ENCODE peak calls at places on chromosomes 5 and 9, in seven cellular contexts. W, G, K, O, P, Y and H are unnamed samples. For H3K36me3 and H3K4me1, the result is how much of the 10 kb centered on the place peaks cover.

GRCh38 chr5:9861664-9862256 is 231.6 kb upstream of the TAS2R1 start:
- DNase-seq in O (no peak), W (no peak), P (no peak), K (no peak), Y (no peak), G (no peak), H (no peak)

GRCh38 chr5:123785160-123786001 is 273.4 kb downstream of the CSNK1G3 start:
- DNase-seq in Y (no peak), O (no peak), W (no peak), K (no peak), G (peak), P (no peak), H (no peak)

GRCh38 chr9:131275332-131276106 is 791 bp downstream of the FAM78A start:
- DNase-seq in W (peak), G (no peak), P (no peak), K (no peak), Y (no peak), O (no peak), H (no peak)

GRCh38 chr9:110536802-110537201 is 42.7 kb downstream of the SVEP1 start:
- DNase-seq in O (no peak), Y (no peak), K (no peak), W (no peak), P (no peak), G (no peak), H (no peak)

GRCh38 chr9:78677326-78677725 is 380.4 kb downstream of the PSAT1 start:
- DNase-seq in O (no peak), K (no peak), P (no peak), W (no peak), G (no peak), Y (no peak), H (no peak)

GRCh38 chr9:135138078-135138855 is 50.8 kb downstream of the OLFM1 start:
- DNase-seq in P (no peak), K (no peak), Y (no peak), W (no peak), O (no peak), G (no peak), H (no peak)

GRCh38 chr5:124997186-124997893 is 250.9 kb upstream of the ZNF608 start:
- DNase-seq in P (no peak), W (no peak), K (no peak), Y (no peak), G (no peak), O (no peak), H (no peak)

GRCh38 chr9:91882628-91883027 is 67.4 kb downstream of the ROR2 start:
- DNase-seq in P (no peak), O (no peak), K (no peak), Y (no peak), W (no peak), G (no peak), H (no peak)

GRCh38 chr5:163135849-163136248 is 301.5 kb upstream of the CCNG1 start:
- DNase-seq in P (no peak), Y (no peak), W (no peak), O (no peak), G (no peak), K (no peak), H (no peak)

GRCh38 chr5:134240421-134240962 is 14.6 kb upstream of the PPP2CA start:
- DNase-seq in K (no peak), O (no peak), G (peak), W (no peak), P (no peak), Y (no peak), H (no peak)

GRCh38 chr5:125038477-125038876 is 292.0 kb upstream of the ZNF608 start:
- DNase-seq in O (no peak), G (no peak), K (no peak), P (no peak), W (no peak), Y (no peak), H (no peak)

GRCh38 chr9:109453210-109453842 is 44.8 kb downstream of the PTPN3 start:
- DNase-seq in W (no peak), O (no peak), K (no peak), G (no peak), Y (no peak), P (no peak), H (no peak)

GRCh38 chr5:169439362-169439761 is 138.4 kb upstream of the SLIT3 start:
- DNase-seq in G (no peak), Y (no peak), O (no peak), K (no peak), P (no peak), W (no peak), H (no peak)

GRCh38 chr5:1933364-1934055 is 50.8 kb upstream of the IRX4 start:
- DNase-seq in Y (no peak), K (no peak), P (no peak), W (no peak), G (no peak), O (no peak), H (no peak)

GRCh38 chr9:3511537-3511936 is 14.3 kb downstream of the RFX3 start:
- DNase-seq in G (no peak), K (no peak), W (no peak), P (no peak), O (no peak), Y (no peak), H (no peak)

GRCh38 chr5:179113945-179114641 is 53.9 kb downstream of the ZNF354C start:
- DNase-seq in K (no peak), W (no peak), Y (no peak), G (no peak), O (no peak), P (no peak), H (peak)

GRCh38 chr9:94867281-94867841 is 140.9 kb downstream of the AOPEP start:
- DNase-seq in G (peak), Y (peak), P (no peak), O (peak), W (peak), K (peak), H (peak)

GRCh38 chr9:131618071-131618479 is 72.8 kb downstream of the PRRT1B start:
- DNase-seq in K (no peak), P (no peak), O (no peak), G (peak), Y (no peak), W (peak), H (no peak)

GRCh38 chr5:131532016-131532640 is 102.9 kb downstream of the RAPGEF6 start:
- DNase-seq in Y (no peak), O (no peak), P (peak), G (no peak), K (no peak), W (no peak), H (no peak)

GRCh38 chr5:73296772-73297171 is 123.8 kb downstream of the TMEM174 start:
- DNase-seq in K (no peak), G (no peak), P (no peak), O (no peak), W (no peak), Y (no peak), H (no peak)

GRCh38 chr5:35854248-35854647 is 2.4 kb upstream of the IL7R start:
- DNase-seq in Y (no peak), O (no peak), W (no peak), G (no peak), P (peak), K (no peak), H (no peak)

GRCh38 chr5:105952875-105953274 is 1717.9 kb downstream of the EFNA5 start:
- DNase-seq in P (no peak), G (no peak), Y (no peak), W (no peak), K (no peak), O (no peak), H (no peak)

GRCh38 chr5:20619606-20620005 is 631.6 kb upstream of the CDH18 start:
- DNase-seq in P (no peak), G (no peak), K (no peak), O (no peak), W (no peak), Y (no peak), H (no peak)

GRCh38 chr5:29208026-29208425 is 1985.5 kb upstream of the CDH6 start:
- DNase-seq in Y (no peak), G (no peak), O (no peak), K (no peak), P (no peak), W (no peak), H (no peak)

GRCh38 chr5:34600118-34600493 is 56.0 kb upstream of the RAI14 start:
- DNase-seq in G (no peak), P (no peak), Y (no peak), K (no peak), O (no peak), W (no peak), H (no peak)

GRCh38 chr9:78014776-78015175 is 16.8 kb downstream of the GNAQ start:
- DNase-seq in G (no peak), O (no peak), W (no peak), Y (no peak), K (no peak), P (no peak), H (no peak)

GRCh38 chr5:53334431-53334941 is 145.9 kb upstream of the FST start:
- DNase-seq in W (no peak), G (no peak), K (no peak), Y (no peak), O (no peak), P (no peak), H (no peak)

GRCh38 chr5:125470503-125470902 is 724.1 kb upstream of the ZNF608 start:
- DNase-seq in O (no peak), K (no peak), G (no peak), P (no peak), W (no peak), Y (no peak), H (no peak)

GRCh38 chr9:72274916-72275315 is 90.1 kb downstream of the ZFAND5 start:
- DNase-seq in O (no peak), K (no peak), P (no peak), Y (no peak), W (no peak), G (no peak), H (no peak)

GRCh38 chr9:38114905-38115304 is 45.9 kb upstream of the SHB start:
- DNase-seq in W (no peak), O (no peak), P (no peak), K (no peak), G (no peak), Y (no peak), H (no peak)

GRCh38 chr5:93886917-93887361 is 145.5 kb upstream of the POU5F2 start:
- DNase-seq in W (no peak), O (no peak), P (no peak), G (no peak), K (no peak), Y (no peak), H (no peak)

GRCh38 chr5:123673107-123673506 is 161.1 kb downstream of the CSNK1G3 start:
- DNase-seq in W (no peak), K (no peak), G (no peak), O (no peak), P (no peak), Y (no peak), H (no peak)

GRCh38 chr5:37543216-37543615 is 164.1 kb downstream of the WDR70 start:
- DNase-seq in G (no peak), P (no peak), W (no peak), K (no peak), O (no peak), Y (no peak), H (no peak)

GRCh38 chr9:71911908-71912325 is 478 bp downstream of the C9orf85 start:
- DNase-seq in G (no peak), Y (no peak), K (peak), O (no peak), P (no peak), W (no peak), H (no peak)

GRCh38 chr5:149636861-149637246 is 55.6 kb downstream of the ARHGEF37 start:
- DNase-seq in P (peak), K (peak), O (no peak), Y (peak), W (no peak), G (peak), H (no peak)

GRCh38 chr9:7346144-7346543 is 453.4 kb downstream of the DMAC1 start:
- DNase-seq in K (no peak), O (no peak), P (no peak), G (no peak), Y (no peak), W (no peak), H (no peak)

GRCh38 chr9:104362912-104363472 is 141.1 kb upstream of the OR13F1 start:
- DNase-seq in W (no peak), G (no peak), K (no peak), Y (no peak), O (no peak), P (no peak), H (no peak)
- H3K36me3 ChIP-seq in W (under half), G (under half), K (under half), Y (under half), O (under half), P (under half), H (under half)

DNA sequence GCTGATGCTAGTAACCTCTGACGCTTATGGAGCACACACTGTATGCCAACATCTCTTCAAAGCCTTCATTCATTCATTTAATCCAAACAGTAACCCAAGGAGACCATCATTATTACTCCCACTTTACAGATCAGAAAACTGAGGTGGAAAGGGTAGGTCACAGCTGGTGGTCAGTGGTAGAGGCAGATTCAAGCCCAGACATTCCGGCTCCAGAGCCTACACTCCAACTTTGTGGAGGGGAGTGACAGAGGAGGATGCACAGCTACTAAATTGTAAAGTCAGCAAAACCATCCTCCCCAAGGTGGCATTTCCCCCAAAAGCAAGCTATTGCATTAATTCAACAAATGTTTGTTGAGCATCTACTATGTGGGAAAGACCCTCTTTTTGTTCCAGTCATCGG is 110.5 kb upstream of the CPEB4 start:
- DNase-seq in P (no peak), O (no peak), W (no peak), G (no peak), Y (no peak), K (no peak), H (no peak)
- H3K4me1 ChIP-seq in P (under half), O (under half), W (under half), G (under half), Y (under half), K (under half), H (under half)

GRCh38 chr9:75134495-75134894 is 46.2 kb downstream of the OSTF1 start:
- DNase-seq in Y (no peak), G (no peak), K (no peak), W (no peak), P (no peak), O (no peak), H (no peak)

GRCh38 chr9:75130621-75131020 is 42.3 kb downstream of the OSTF1 start:
- DNase-seq in K (no peak), G (no peak), P (no peak), O (no peak), Y (no peak), W (no peak), H (no peak)

GRCh38 chr9:75131700-75132099 is 43.4 kb downstream of the OSTF1 start:
- DNase-seq in W (no peak), P (no peak), K (no peak), O (no peak), Y (no peak), G (no peak), H (no peak)

GRCh38 chr9:75132244-75132643 is 43.9 kb downstream of the OSTF1 start:
- DNase-seq in O (no peak), K (no peak), P (no peak), Y (no peak), W (no peak), G (no peak), H (no peak)

DNA sequence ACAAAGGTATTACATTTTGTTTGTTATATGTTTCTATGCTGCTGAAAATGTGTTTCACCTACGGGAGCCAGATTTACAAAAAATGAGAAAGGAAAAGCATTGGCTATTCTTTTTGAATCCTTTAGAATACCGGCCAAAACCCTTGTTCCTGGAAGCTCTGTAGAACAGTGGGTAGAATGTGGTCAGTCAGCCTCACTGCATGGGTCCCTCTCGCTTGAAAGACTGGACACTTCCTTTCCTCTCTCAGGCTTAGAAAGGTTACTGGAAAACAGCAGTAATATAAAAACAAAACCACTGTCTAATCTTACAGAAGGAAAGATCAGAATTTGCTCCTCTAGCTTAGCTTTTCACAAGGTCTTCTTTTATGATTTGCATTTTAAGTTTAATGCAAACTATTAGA is 45.1 kb downstream of the OSTF1 start:
- DNase-seq in Y (no peak), P (no peak), G (no peak), O (no peak), K (no peak), W (no peak), H (no peak)
- H3K36me3 ChIP-seq in Y (half or more), P (under half), G (under half), O (under half), K (under half), W (half or more), H (under half)

GRCh38 chr9:97984188-97985057 is 1.3 kb downstream of the ANP32B start:
- DNase-seq in G (peak), O (peak), K (peak), Y (peak), W (peak), P (peak), H (peak)
- H3K4me1 ChIP-seq in G (under half), O (under half), K (under half), Y (under half), W (half or more), P (half or more), H (under half)

DNA sequence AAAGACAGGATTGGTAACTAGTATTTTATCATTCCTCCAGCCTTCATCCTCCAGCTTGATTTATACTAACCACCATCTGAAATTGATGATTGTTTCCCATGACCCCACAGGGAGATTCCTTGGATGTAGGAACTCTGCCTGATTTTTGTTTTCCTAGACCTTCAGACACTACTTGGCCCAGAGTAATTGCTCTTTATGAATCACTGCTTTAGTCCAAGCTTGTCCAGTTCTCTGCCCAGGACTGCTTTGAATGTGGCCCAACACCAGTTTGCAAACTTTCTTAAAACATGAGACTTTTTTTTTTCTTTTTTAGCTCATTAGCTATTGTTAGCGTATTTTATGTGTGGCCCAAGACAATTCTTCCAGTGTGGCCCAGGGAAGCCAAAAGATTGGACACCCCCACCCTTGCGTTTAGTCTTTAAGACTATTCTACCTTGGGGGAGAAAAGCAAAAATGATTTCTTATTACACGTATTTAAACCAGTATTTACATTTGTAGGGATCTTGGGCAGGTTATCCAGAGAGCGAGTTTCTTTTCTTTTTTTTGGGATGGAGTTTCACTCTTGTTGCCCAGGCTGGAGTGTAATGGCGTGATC is 18.4 kb downstream of the BASP1 start:
- DNase-seq in W (no peak), O (no peak), Y (peak), P (no peak), G (no peak), K (no peak), H (no peak)
- H3K36me3 ChIP-seq in W (under half), O (under half), Y (under half), P (under half), G (under half), K (under half), H (under half)

DNA sequence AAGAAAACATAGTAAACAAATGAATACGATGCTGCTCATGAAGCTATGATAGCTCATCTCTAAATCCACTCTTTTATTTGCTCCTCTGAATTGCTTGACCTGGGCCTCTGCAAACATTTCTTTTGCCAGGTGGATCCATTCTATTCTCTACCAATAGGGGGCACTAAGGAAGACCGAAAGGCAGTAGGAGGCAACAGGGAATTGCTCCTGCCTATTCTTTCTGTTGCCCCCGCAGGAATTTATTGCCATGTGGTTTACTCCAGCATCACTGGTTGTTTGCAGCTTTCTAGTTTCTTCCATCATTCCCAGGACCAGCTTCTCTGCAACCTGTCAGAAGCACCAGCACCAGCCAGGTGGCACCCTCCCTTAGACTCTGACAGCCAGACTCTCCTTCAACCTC is 5.3 kb downstream of the GAPT start:
- DNase-seq in W (no peak), Y (no peak), G (no peak), O (no peak), P (no peak), K (no peak), H (no peak)
- H3K4me1 ChIP-seq in W (under half), Y (under half), G (under half), O (under half), P (under half), K (under half), H (under half)